ENCODE peak calls at places on chromosomes 6 and 20, in six cellular contexts. W, O, X, Q, J and A are unnamed samples.

GRCh38 chr6:491233-491632 is 99.7 kb downstream of the IRF4 start:
- DNase-seq in J (no peak), W (no peak), Q (no peak), X (no peak), O (no peak), A (no peak)

GRCh38 chr20:22462975-22463914 is 121.1 kb downstream of the FOXA2 start:
- DNase-seq in O (no peak), Q (no peak), W (no peak), X (no peak), J (no peak), A (no peak)

GRCh38 chr6:38058022-38058421 is 238.5 kb downstream of the ZFAND3 start:
- DNase-seq in Q (no peak), W (no peak), X (peak; percentile 20), J (peak; percentile 20), O (no peak), A (peak; percentile 12)

GRCh38 chr20:59027746-59028320 is 4.3 kb downstream of the ATP5F1E start:
- DNase-seq in Q (no peak), J (no peak), O (no peak), W (no peak), X (no peak), A (no peak)

GRCh38 chr20:19012671-19013070 is 199.1 kb downstream of the SCP2D1 start:
- DNase-seq in Q (no peak), O (no peak), W (peak; percentile 33), J (no peak), X (no peak), A (no peak)

GRCh38 chr6:64520050-64520449 is 884.4 kb downstream of the PHF3 start:
- DNase-seq in X (no peak), O (no peak), J (peak; percentile 5), Q (no peak), W (no peak), A (no peak)

GRCh38 chr6:118893095-118893881 is 664 bp upstream of the ASF1A start:
- DNase-seq in X (peak; percentile 49), J (no peak), Q (peak; percentile 70), O (no peak), W (no peak), A (no peak)

GRCh38 chr6:19873031-19873430 is 35.9 kb downstream of the ID4 start:
- DNase-seq in O (no peak), X (peak; percentile 49), Q (peak; percentile 30), W (no peak), J (no peak), A (no peak)

GRCh38 chr6:140436023-140436811 is 1061.8 kb upstream of the CITED2 start:
- DNase-seq in X (no peak), W (no peak), Q (no peak), J (no peak), O (no peak), A (no peak)

GRCh38 chr6:101666256-101666655 is 272.7 kb downstream of the GRIK2 start:
- DNase-seq in O (no peak), X (peak; percentile 0), J (no peak), Q (no peak), W (no peak), A (no peak)

GRCh38 chr6:99997141-99997540 is 3.1 kb upstream of the MCHR2 start:
- DNase-seq in W (no peak), J (no peak), Q (no peak), X (no peak), O (no peak), A (no peak)

GRCh38 chr6:151391021-151391470 is 313 bp downstream of the ZBTB2 start:
- DNase-seq in Q (peak; percentile 88), W (no peak), X (peak; percentile 52), J (no peak), O (peak; percentile 48), A (peak; percentile 54)

GRCh38 chr6:154410619-154411044 is 54.0 kb upstream of the IPCEF1 start:
- DNase-seq in X (peak; percentile 48), Q (no peak), J (no peak), O (no peak), W (no peak), A (no peak)

GRCh38 chr20:46023148-46023484 is 5.9 kb upstream of the SLC12A5 start:
- DNase-seq in J (no peak), X (no peak), W (no peak), Q (no peak), O (no peak), A (no peak)

GRCh38 chr20:46022411-46023147 is 6.4 kb upstream of the SLC12A5 start:
- DNase-seq in X (peak; percentile 52), O (peak; percentile 68), J (no peak), W (peak; percentile 92), Q (peak; percentile 78), A (peak; percentile 69)

GRCh38 chr20:46023999-46024398 is 5.0 kb upstream of the SLC12A5 start:
- DNase-seq in Q (no peak), W (no peak), J (no peak), O (no peak), X (no peak), A (no peak)

GRCh38 chr20:46020515-46020914 is 8.5 kb upstream of the SLC12A5 start:
- DNase-seq in O (no peak), W (no peak), J (no peak), X (no peak), Q (no peak), A (no peak)

DNA sequence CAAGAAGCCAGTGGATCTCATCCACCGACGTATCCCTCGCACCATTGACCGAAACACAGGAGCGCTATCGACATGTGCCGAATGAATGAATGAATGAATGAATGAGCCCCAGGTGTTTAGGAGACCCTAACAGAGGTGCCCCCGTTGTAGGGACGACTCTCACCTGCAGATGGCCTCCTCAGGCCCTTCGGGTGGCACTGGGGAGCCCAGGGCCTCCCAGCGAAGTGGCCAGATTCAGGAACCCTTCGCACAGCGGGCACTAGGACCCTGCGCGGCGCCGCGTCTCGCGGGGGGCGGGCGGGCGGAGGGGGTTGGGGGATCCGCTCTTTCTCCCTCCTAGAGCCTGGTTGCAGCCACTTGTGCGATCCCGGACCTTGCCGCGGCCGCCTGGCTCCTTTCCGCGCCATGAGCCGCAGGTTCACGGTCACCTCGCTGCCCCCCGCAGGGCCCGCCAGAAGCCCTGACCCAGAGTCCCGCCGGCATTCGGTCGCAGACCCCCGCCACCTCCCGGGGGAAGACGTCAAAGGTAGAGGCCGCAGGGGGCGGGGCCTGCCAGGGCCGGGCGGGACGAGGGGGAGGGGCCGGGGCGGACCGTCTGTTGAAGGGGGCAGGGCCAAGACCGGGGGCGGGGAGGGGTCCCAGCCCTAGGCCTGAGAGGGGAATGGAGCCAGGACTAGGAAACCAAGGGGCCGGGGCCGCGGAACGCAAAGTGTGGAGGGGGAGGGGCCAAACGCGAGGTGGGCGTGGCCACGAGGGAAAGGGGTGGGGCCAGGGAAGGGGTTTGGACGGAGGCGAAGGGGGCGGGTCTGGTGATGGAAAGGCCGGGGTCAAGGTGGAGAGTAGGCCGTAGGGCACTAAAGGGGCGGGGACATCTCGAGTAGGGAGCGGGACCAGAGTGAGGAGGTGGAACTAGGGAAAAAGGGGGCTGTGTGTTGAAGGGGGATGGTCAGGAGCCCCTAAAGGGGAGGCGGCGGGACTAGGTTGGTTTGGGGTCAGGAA is 7.4 kb upstream of the SLC12A5 start:
- DNase-seq in O (peak; percentile 69), X (peak; percentile 69), Q (peak; percentile 90), J (no peak), W (peak; percentile 100), A (peak; percentile 51)
- TF ChIP-seq TAF1 in O (no peak), X (peak; percentile 29), Q (no peak), J (no peak), W (peak; percentile 28), A (no peak)

DNA sequence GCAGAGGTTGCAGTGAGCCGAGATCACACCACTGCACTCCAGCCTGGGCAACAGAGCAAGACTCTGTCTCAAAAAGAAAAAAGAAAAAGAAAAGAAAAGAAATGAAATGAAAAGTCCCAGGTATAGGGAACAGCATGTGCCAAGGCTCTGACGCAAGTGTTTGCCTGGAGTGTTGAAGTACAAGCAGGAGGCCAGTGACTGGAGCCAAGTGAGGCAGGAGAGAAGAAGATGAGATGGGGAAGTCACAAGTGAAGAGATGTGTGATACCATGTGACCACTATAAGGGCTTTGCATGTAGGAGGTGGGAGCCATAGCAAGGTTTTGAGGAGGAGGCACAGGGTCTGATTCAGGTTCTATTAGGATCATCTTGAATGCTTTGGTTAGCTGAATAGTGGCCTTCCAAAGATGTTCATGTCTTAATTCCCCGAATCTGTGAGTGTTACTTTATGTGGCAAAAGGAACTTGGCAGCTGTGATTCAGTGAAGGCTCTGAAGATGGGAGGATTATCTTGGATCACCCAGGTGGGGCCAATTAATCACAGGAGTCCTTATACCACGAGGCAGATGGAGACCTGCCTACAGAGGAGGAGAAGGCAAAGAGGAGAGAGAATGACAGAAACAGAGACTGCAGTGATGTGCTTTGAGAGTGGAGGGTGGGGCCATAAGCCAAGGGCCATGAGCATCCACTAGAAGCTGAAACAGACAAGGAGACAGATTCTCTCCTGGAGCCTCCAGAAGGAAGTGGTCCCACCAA is 91.1 kb upstream of the PTPN1 start:
- DNase-seq in X (no peak), W (no peak), Q (no peak), O (no peak), J (no peak), A (no peak)
- TF ChIP-seq POLR2AphosphoS5 in X (no peak), W (no peak), Q (no peak), O (no peak), J (no peak), A (no peak)

GRCh38 chr6:136011475-136011874 is 160.0 kb downstream of the PDE7B start:
- DNase-seq in J (no peak), X (no peak), W (no peak), O (no peak), Q (no peak), A (no peak)
- TF ChIP-seq POLR2A in J (no peak), X (no peak), W (no peak), O (no peak), Q (no peak), A (no peak)

GRCh38 chr6:90719321-90720195 is 132.7 kb upstream of the MAP3K7 start:
- DNase-seq in X (no peak), O (no peak), W (no peak), Q (no peak), J (no peak), A (no peak)
- TF ChIP-seq TAF1 in X (no peak), O (no peak), W (no peak), Q (no peak), J (no peak), A (no peak)

GRCh38 chr6:121435444-121436069 is at the start of gene GJA1:
- DNase-seq in X (no peak), W (no peak), O (no peak), J (no peak), Q (no peak), A (no peak)
- TF ChIP-seq POLR2AphosphoS5 in X (no peak), W (peak; percentile 85), O (no peak), J (no peak), Q (no peak), A (no peak)

DNA sequence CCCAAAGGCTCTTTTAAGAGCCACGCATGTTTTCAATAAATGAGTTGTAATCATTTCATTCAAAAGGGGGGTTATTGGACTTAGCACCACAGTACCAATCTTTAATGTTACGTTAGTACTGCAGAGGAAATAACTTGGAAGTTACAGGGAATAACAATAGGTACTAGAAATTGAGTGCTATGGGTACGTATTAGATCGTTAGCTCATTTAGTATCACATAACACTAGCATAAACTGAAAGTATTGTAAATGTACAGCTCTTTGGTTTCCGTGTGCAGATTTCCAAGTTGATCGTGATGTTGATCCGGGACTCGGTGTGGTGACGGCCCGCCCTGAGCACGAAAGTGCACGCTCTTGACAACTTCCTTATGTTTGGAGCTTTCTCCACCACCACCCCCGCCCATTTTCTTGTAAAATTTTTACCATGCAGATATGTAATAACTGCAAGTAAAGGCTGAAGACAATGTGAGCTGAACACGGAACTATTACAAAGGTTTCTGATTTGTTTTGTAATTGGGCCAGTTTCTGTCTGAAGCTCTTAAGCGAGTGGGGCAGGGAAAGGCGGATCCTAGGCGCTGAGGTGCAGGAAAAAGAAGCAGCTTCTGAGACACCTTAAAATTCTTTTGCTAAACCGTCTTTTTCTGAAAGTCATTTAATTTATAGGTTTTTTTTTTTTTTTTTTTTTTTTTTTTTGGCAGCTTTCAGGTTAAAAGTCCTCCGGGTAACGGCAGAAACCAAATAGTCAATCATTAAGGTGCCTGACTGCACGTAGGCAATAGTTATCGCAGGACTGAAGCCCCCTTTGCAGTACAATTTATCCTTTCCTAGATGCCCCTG is 71.6 kb downstream of the HFE start:
- DNase-seq in J (peak; percentile 53), W (no peak), X (no peak), Q (peak; percentile 76), O (no peak), A (no peak)
- TF ChIP-seq POLR2A in J (peak; percentile 55), W (peak; percentile 62), X (peak; percentile 17), Q (no peak), O (peak; percentile 31), A (peak; percentile 8)